ENCODE peak calls at places on chromosomes 3 and 15, in ten cellular contexts. S is H9, P is BE2C, T is GM10248, D is dorsolateral prefrontal cortex, V is astrocyte, G is nephron progenitor cell, H is PC-3, I is kidney, X is progenitor cell of endocrine pancreas. Q is an unnamed sample.

GRCh38 chr3:161443921-161444457 is 52.6 kb upstream of the OTOL1 start:
- DNase-seq in S (no peak), P (no peak), T (no peak), D (no peak), V (no peak), G (no peak), H (peak), I (no peak), X (no peak), Q (no peak)

GRCh38 chr15:70382009-70382749 is 284.5 kb upstream of the TLE3 start:
- DNase-seq in S (no peak), P (no peak), T (no peak), D (no peak), V (no peak), G (no peak), H (no peak), I (no peak), X (no peak), Q (no peak)

GRCh38 chr15:57263520-57263919 is 112.8 kb upstream of the CGNL1 start:
- DNase-seq in S (no peak), P (no peak), T (no peak), D (no peak), V (no peak), G (no peak), H (no peak), I (no peak), X (no peak), Q (no peak)

GRCh38 chr15:47987908-47988532 is 132.8 kb upstream of the SLC24A5 start:
- DNase-seq in S (no peak), P (peak), T (peak), D (no peak), V (peak), G (peak), H (peak), I (no peak), X (no peak), Q (no peak)

GRCh38 chr3:30437172-30437571 is 169.2 kb upstream of the TGFBR2 start:
- DNase-seq in S (no peak), P (no peak), T (no peak), D (no peak), V (peak), G (peak), H (no peak), I (no peak), X (no peak), Q (no peak)

GRCh38 chr15:96340611-96341464 is 10.3 kb downstream of the NR2F2 start:
- DNase-seq in S (peak), P (peak), T (no peak), D (no peak), V (no peak), G (peak), H (peak), I (peak), X (no peak), Q (peak)

GRCh38 chr3:13780432-13781173 is 99.3 kb downstream of the WNT7A start:
- DNase-seq in S (no peak), P (no peak), T (no peak), D (no peak), V (no peak), G (no peak), H (no peak), I (no peak), X (no peak), Q (no peak)

GRCh38 chr3:45026038-45026437 is at the start of gene CLEC3B:
- DNase-seq in S (no peak), P (no peak), T (no peak), D (no peak), V (peak), G (no peak), H (peak), I (peak), X (no peak), Q (no peak)

GRCh38 chr3:139281096-139281495 is 62.7 kb upstream of the MRPS22 start:
- DNase-seq in S (no peak), P (no peak), T (no peak), D (no peak), V (peak), G (no peak), H (no peak), I (no peak), X (no peak), Q (no peak)

GRCh38 chr3:170117134-170117533 is 64.4 kb downstream of the PHC3 start:
- DNase-seq in S (no peak), P (no peak), T (no peak), D (no peak), V (no peak), G (no peak), H (peak), I (no peak), X (no peak), Q (no peak)

GRCh38 chr3:184347321-184348056 is 10.1 kb downstream of the FAM131A start:
- DNase-seq in S (no peak), P (no peak), T (no peak), D (no peak), V (no peak), G (no peak), H (no peak), I (no peak), X (no peak), Q (no peak)

GRCh38 chr3:122074621-122075265 is 19.6 kb downstream of the CD86 start:
- DNase-seq in S (no peak), P (no peak), T (peak), D (no peak), V (no peak), G (no peak), H (no peak), I (peak), X (no peak), Q (no peak)

GRCh38 chr3:30628931-30629590 is 22.7 kb downstream of the TGFBR2 start:
- DNase-seq in S (no peak), P (no peak), T (no peak), D (no peak), V (no peak), G (no peak), H (no peak), I (no peak), X (no peak), Q (no peak)

GRCh38 chr3:171453175-171453868 is 6.9 kb downstream of the TNIK start:
- DNase-seq in S (peak), P (peak), T (no peak), D (no peak), V (no peak), G (peak), H (no peak), I (no peak), X (no peak), Q (peak)

GRCh38 chr3:12662593-12663310 is 1.2 kb downstream of the RAF1 start:
- DNase-seq in S (no peak), P (peak), T (no peak), D (peak), V (no peak), G (peak), H (peak), I (peak), X (peak), Q (peak)

GRCh38 chr3:54146383-54147239 is 24.3 kb downstream of the CACNA2D3 start:
- DNase-seq in S (peak), P (peak), T (peak), D (peak), V (no peak), G (peak), H (peak), I (peak), X (peak), Q (peak)

GRCh38 chr3:43621406-43621973 is 321 bp downstream of the ANO10 start:
- DNase-seq in S (no peak), P (peak), T (no peak), D (no peak), V (no peak), G (no peak), H (no peak), I (no peak), X (peak), Q (peak)

GRCh38 chr3:135155791-135156190 is 360.7 kb downstream of the EPHB1 start:
- DNase-seq in S (no peak), P (no peak), T (no peak), D (no peak), V (no peak), G (no peak), H (no peak), I (no peak), X (no peak), Q (no peak)

GRCh38 chr15:40493089-40493840 is 22.5 kb downstream of the CHST14 start:
- DNase-seq in S (no peak), P (no peak), T (no peak), D (no peak), V (peak), G (no peak), H (peak), I (no peak), X (no peak), Q (no peak)

GRCh38 chr15:75554717-75555116 is 24.4 kb downstream of the PTPN9 start:
- DNase-seq in S (no peak), P (no peak), T (no peak), D (no peak), V (peak), G (peak), H (no peak), I (no peak), X (no peak), Q (peak)

GRCh38 chr3:139020036-139020867 is 474 bp downstream of the PRR23B start:
- DNase-seq in S (no peak), P (peak), T (no peak), D (no peak), V (no peak), G (no peak), H (no peak), I (peak), X (no peak), Q (no peak)

GRCh38 chr3:184016169-184016570 is 1.5 kb downstream of the ABCC5 start:
- DNase-seq in S (no peak), P (no peak), T (no peak), D (no peak), V (no peak), G (no peak), H (no peak), I (no peak), X (no peak), Q (no peak)

GRCh38 chr3:46923559-46924350 is 46.2 kb downstream of the PTH1R start:
- DNase-seq in S (peak), P (peak), T (peak), D (no peak), V (no peak), G (peak), H (peak), I (peak), X (peak), Q (peak)

GRCh38 chr3:154115332-154115731 is 5.9 kb upstream of the ARHGEF26 start:
- DNase-seq in S (no peak), P (no peak), T (no peak), D (no peak), V (no peak), G (no peak), H (no peak), I (no peak), X (no peak), Q (no peak)
- TF ChIP-seq CTCF in S (no peak), P (no peak), T (no peak), D (no peak), V (no peak), G (no peak), H (no peak), I (no peak), X (no peak), Q (no peak)

GRCh38 chr3:123880998-123881561 is 3.1 kb downstream of the MYLK start:
- DNase-seq in S (peak), P (peak), T (no peak), D (peak), V (peak), G (peak), H (peak), I (peak), X (no peak), Q (peak)
- TF ChIP-seq CTCF in S (peak), P (peak), T (peak), D (peak), V (peak), G (peak), H (peak), I (peak), X (peak), Q (peak)

GRCh38 chr3:181431743-181432142 is 280.0 kb upstream of the SOX2 start:
- DNase-seq in S (no peak), P (no peak), T (no peak), D (no peak), V (peak), G (no peak), H (no peak), I (no peak), X (no peak), Q (no peak)

DNA sequence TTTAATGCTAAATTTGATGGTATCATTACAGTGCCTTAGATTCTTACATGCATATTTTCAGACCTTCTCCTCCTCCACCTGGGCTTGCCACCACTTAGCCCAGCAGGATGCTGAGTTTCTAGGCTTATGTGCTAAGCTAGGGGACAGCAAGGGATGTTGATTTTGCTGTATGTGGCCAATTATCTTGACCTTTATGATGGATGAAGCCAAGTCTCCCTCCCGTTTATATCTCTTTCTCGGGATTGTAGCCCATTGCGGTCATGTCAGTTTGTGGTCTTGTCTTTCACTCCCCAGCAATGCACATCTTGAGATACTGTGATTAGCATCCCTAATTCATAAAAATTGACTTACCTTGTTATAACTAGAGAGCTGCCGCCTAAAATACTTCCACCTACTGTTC is 278.7 kb upstream of the SOX2 start:
- DNase-seq in S (no peak), P (no peak), T (no peak), D (no peak), V (no peak), G (no peak), H (no peak), I (no peak), X (no peak), Q (no peak)
- TF ChIP-seq CTCF in S (no peak), P (no peak), T (no peak), D (no peak), V (no peak), G (no peak), H (no peak), I (no peak), X (no peak), Q (no peak)

DNA sequence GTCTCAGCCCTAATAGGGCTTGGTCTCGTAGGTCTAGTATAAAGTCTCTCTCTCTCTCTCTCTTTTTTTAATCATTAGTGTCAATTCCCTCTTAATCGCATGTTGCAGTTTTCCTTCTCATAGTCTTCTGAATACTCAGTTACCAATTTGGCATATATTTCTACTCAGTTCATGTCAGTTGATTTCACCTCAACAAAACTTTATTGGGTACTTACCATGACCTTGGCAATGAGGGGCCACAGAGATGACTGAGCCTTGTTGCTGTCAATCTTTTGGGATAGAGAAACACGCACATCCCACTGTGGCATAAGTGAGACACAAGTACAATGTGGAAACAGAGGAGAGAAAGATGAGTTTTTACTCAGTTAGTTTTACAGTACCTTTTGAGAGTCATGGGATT is 150.1 kb upstream of the CBLB start:
- DNase-seq in S (no peak), P (no peak), T (no peak), D (no peak), V (no peak), G (no peak), H (no peak), I (no peak), X (no peak), Q (no peak)
- TF ChIP-seq CTCF in S (no peak), P (no peak), T (no peak), D (no peak), V (no peak), G (no peak), H (no peak), I (no peak), X (no peak), Q (no peak)

DNA sequence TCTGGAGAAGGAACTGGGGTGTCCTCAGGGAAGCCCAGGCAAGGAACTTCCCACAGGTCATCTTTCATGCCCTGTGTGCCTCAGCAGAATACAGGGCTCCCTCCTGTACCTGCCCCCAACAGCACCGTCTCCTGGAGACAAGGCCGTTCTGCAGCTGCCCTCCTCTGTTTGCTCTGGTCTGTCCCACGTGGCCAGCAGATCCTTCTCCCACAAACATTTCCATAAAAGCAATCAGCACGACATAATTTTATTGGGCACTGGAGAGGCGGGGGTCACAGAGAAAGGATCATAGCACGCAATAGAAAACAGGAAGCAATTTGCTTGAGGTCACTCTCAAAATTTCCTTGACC is 29.5 kb downstream of the STARD5 start:
- DNase-seq in S (peak), P (no peak), T (no peak), D (no peak), V (no peak), G (no peak), H (no peak), I (no peak), X (no peak), Q (no peak)
- TF ChIP-seq CTCF in S (no peak), P (no peak), T (peak), D (no peak), V (no peak), G (no peak), H (no peak), I (no peak), X (no peak), Q (no peak)

DNA sequence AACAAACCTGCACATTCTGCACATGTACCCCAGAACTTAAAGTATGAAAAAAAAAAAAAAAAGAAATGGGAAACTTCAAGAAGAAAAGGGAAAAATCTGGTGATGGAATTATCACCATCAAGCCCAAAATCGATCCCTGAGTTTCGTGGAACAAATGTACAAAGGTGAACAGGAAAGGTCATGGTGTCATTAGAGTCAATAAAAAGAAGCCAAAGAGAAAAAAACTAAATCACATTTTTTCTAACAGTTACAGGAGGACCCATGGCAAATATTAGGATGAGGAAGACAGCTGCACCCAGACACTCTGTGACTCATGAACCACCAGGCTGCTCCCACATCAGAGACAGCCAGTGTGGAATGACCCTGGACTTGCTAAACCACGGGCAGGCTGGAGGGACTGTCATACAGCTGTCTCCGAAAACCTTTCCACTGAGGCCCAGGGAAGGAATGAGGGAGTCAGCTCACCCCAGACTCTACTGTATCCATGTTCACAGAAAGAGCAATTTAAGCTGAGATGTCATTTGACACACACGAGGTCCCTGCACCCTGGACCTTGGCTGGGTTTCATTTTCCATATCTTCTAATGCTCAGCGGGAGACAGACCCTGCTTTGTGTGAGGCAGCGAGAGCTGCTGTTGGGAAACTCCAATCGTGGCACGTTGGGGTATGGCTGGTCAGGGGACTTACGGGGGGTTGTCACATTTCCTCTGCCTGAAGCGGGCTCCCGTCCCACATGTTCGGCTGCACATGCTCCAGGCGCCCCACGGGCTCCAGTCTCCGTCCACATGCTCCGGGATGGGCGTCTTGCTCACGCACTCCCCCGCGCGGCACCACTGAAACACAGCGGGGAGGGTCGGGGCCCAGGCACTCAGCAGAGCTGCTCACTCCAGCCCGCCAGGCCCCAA is 210.2 kb downstream of the ADAMTS17 start:
- DNase-seq in S (peak), P (no peak), T (peak), D (no peak), V (peak), G (peak), H (peak), I (peak), X (no peak), Q (no peak)
- TF ChIP-seq CTCF in S (peak), P (no peak), T (no peak), D (peak), V (no peak), G (no peak), H (peak), I (peak), X (peak), Q (no peak)

GRCh38 chr15:25740438-25741252 is 122.5 kb downstream of the ATP10A start:
- DNase-seq in S (no peak), P (no peak), T (no peak), D (no peak), V (no peak), G (no peak), H (no peak), I (no peak), X (no peak), Q (no peak)

GRCh38 chr15:25738171-25738792 is 124.8 kb downstream of the ATP10A start:
- DNase-seq in S (no peak), P (no peak), T (no peak), D (no peak), V (peak), G (no peak), H (no peak), I (no peak), X (no peak), Q (no peak)

GRCh38 chr15:25741253-25741575 is 121.9 kb downstream of the ATP10A start:
- DNase-seq in S (no peak), P (no peak), T (no peak), D (no peak), V (no peak), G (no peak), H (no peak), I (no peak), X (no peak), Q (no peak)

GRCh38 chr15:25742008-25742407 is 121.1 kb downstream of the ATP10A start:
- DNase-seq in S (no peak), P (no peak), T (no peak), D (no peak), V (no peak), G (no peak), H (no peak), I (no peak), X (no peak), Q (no peak)

GRCh38 chr15:25739687-25740121 is 123.4 kb downstream of the ATP10A start:
- DNase-seq in S (peak), P (no peak), T (no peak), D (no peak), V (peak), G (no peak), H (peak), I (no peak), X (no peak), Q (no peak)
- TF ChIP-seq CTCF in S (peak), P (no peak), T (peak), D (peak), V (peak), G (no peak), H (peak), I (no peak), X (peak), Q (no peak)

Q was measured in glutamatergic neuron.